ENCODE peak calls at places on chromosomes 7 and 10, in four cellular contexts. J is amygdala, U is colonic mucosa, R is Kasumi-1. Q is an unnamed sample.

GRCh38 chr7:85774931-85775330 is 588.1 kb upstream of the SEMA3D start:
- DNase-seq in J (no peak), R (no peak), U (no peak), Q (no peak)

GRCh38 chr7:40673285-40673684 is 538.5 kb downstream of the SUGCT start:
- DNase-seq in R (peak), U (no peak), J (no peak), Q (no peak)

GRCh38 chr7:112876877-112877276 is 86.7 kb upstream of the TMEM168 start:
- DNase-seq in R (no peak), J (no peak), U (no peak), Q (no peak)

GRCh38 chr10:124545346-124545745 is 83.7 kb downstream of the LHPP start:
- DNase-seq in U (peak), R (no peak), J (no peak), Q (no peak)

GRCh38 chr7:4248295-4248694 is 433.8 kb upstream of the FOXK1 start:
- DNase-seq in U (no peak), R (no peak), J (no peak), Q (no peak)

GRCh38 chr7:138029941-138030340 is 28.1 kb upstream of the CREB3L2 start:
- DNase-seq in R (no peak), U (no peak), J (no peak), Q (no peak)

GRCh38 chr10:112235920-112236319 is 47.3 kb upstream of the TECTB start:
- DNase-seq in U (no peak), J (no peak), R (no peak), Q (no peak)

GRCh38 chr7:125670926-125671572 is 741.4 kb upstream of the POT1 start:
- DNase-seq in U (no peak), J (no peak), R (peak), Q (no peak)

GRCh38 chr7:48708635-48709034 is 215.7 kb upstream of the CDC14C start:
- DNase-seq in U (no peak), R (no peak), J (no peak), Q (no peak)

GRCh38 chr10:129365767-129366400 is 101.2 kb upstream of the MGMT start:
- DNase-seq in J (no peak), R (no peak), U (no peak), Q (no peak)

GRCh38 chr7:55477781-55478374 is 94.4 kb downstream of the VOPP1 start:
- DNase-seq in U (peak), R (no peak), J (no peak), Q (no peak)

GRCh38 chr10:116891208-116891607 is 41.9 kb downstream of the ENO4 start:
- DNase-seq in U (peak), R (no peak), J (no peak), Q (no peak)

GRCh38 chr7:156460861-156461632 is 179.5 kb upstream of the RNF32 start:
- DNase-seq in U (no peak), R (no peak), J (no peak), Q (no peak)

GRCh38 chr7:80711521-80711920 is 73.1 kb downstream of the CD36 start:
- DNase-seq in R (no peak), J (no peak), U (no peak), Q (no peak)

Q was measured in frontal cortex.